ENCODE peak calls at places on chromosomes 7 and 10, in six cellular contexts. A is HCT116, H is neural progenitor cell, W is mammary epithelial cell, Q is GM12878, E is H1. C is an unnamed sample.

GRCh38 chr10:33027088-33027487 is 69.1 kb upstream of the ITGB1 start:
- DNase-seq in A (no peak), H (no peak), W (peak), Q (no peak), E (no peak), C (no peak)

GRCh38 chr7:24963218-24963617 is 16.8 kb downstream of the OSBPL3 start:
- DNase-seq in A (no peak), H (no peak), W (no peak), Q (peak), E (no peak), C (peak)

GRCh38 chr7:46791180-46791579 is 790.7 kb downstream of the TNS3 start:
- DNase-seq in A (no peak), H (no peak), W (no peak), Q (no peak), E (no peak), C (no peak)

GRCh38 chr10:73916761-73917470 is 6.0 kb downstream of the PLAU start:
- DNase-seq in A (no peak), H (no peak), W (peak), Q (no peak), E (no peak), C (no peak)

GRCh38 chr7:128020161-128020560 is 11.1 kb downstream of the LRRC4 start:
- DNase-seq in A (peak), H (peak), W (no peak), Q (no peak), E (peak), C (no peak)

GRCh38 chr7:44145969-44146897 is 5.1 kb upstream of the MYL7 start:
- DNase-seq in A (peak), H (peak), W (no peak), Q (no peak), E (peak), C (no peak)

GRCh38 chr7:44112997-44113763 is 9.0 kb downstream of the AEBP1 start:
- DNase-seq in A (no peak), H (no peak), W (no peak), Q (no peak), E (no peak), C (no peak)

GRCh38 chr10:131500892-131501291 is 189.4 kb upstream of the TCERG1L start:
- DNase-seq in A (no peak), H (no peak), W (no peak), Q (no peak), E (no peak), C (no peak)

GRCh38 chr7:89761173-89761572 is 393.1 kb upstream of the STEAP1 start:
- DNase-seq in A (no peak), H (no peak), W (no peak), Q (no peak), E (no peak), C (no peak)

GRCh38 chr10:12927896-12928295 is 73.6 kb downstream of the CCDC3 start:
- DNase-seq in A (no peak), H (no peak), W (peak), Q (no peak), E (no peak), C (no peak)

GRCh38 chr7:23759556-23760391 is 49.8 kb downstream of the STK31 start:
- DNase-seq in A (peak), H (no peak), W (peak), Q (no peak), E (no peak), C (peak)

GRCh38 chr10:3662775-3663174 is 122.2 kb downstream of the KLF6 start:
- DNase-seq in A (no peak), H (no peak), W (no peak), Q (no peak), E (no peak), C (no peak)

GRCh38 chr7:37359662-37360444 is 88.8 kb downstream of the ELMO1 start:
- DNase-seq in A (no peak), H (no peak), W (no peak), Q (no peak), E (no peak), C (no peak)

GRCh38 chr7:91941450-91941849 is 788 bp downstream of the AKAP9 start:
- DNase-seq in A (no peak), H (peak), W (peak), Q (no peak), E (no peak), C (peak)

GRCh38 chr7:25455649-25456251 is 227.5 kb upstream of the NPVF start:
- DNase-seq in A (no peak), H (no peak), W (no peak), Q (no peak), E (no peak), C (no peak)

GRCh38 chr10:61975107-61975932 is 73.8 kb downstream of the ARID5B start:
- DNase-seq in A (no peak), H (no peak), W (peak), Q (no peak), E (no peak), C (peak)

GRCh38 chr10:100483876-100484666 is 21.3 kb downstream of the WNT8B start:
- DNase-seq in A (no peak), H (no peak), W (no peak), Q (no peak), E (no peak), C (no peak)

GRCh38 chr10:96701265-96701664 is 19.0 kb downstream of the PIK3AP1 start:
- DNase-seq in A (no peak), H (no peak), W (no peak), Q (no peak), E (no peak), C (no peak)

GRCh38 chr10:118214751-118215150 is 127.4 kb downstream of the FAM204A start:
- DNase-seq in A (no peak), H (no peak), W (no peak), Q (no peak), E (no peak), C (no peak)

GRCh38 chr10:128263891-128264688 is 137.9 kb upstream of the MKI67 start:
- DNase-seq in A (peak), H (peak), W (peak), Q (no peak), E (peak), C (peak)

GRCh38 chr7:14210075-14210474 is 220.6 kb upstream of the ETV1 start:
- DNase-seq in A (no peak), H (peak), W (no peak), Q (no peak), E (no peak), C (no peak)

GRCh38 chr7:143391462-143392404 is 10.6 kb downstream of the ZYX start:
- DNase-seq in A (no peak), H (no peak), W (no peak), Q (no peak), E (no peak), C (peak)

GRCh38 chr7:5854738-5855137 is 25.9 kb upstream of the OCM start:
- DNase-seq in A (no peak), H (no peak), W (no peak), Q (no peak), E (no peak), C (no peak)

GRCh38 chr10:27439101-27439500 is 65.0 kb upstream of the RAB18 start:
- DNase-seq in A (no peak), H (no peak), W (peak), Q (no peak), E (no peak), C (no peak)
- TF ChIP-seq EZH2 in A (no peak), H (no peak), W (no peak), Q (no peak), E (no peak), C (no peak)

GRCh38 chr10:103493911-103494877 is 689 bp downstream of the NEURL1 start:
- DNase-seq in A (no peak), H (peak), W (no peak), Q (no peak), E (peak), C (no peak)
- TF ChIP-seq EZH2 in A (no peak), H (peak), W (peak), Q (no peak), E (peak), C (peak)

GRCh38 chr7:151877911-151878835 is 1.3 kb upstream of the PRKAG2 start:
- DNase-seq in A (no peak), H (peak), W (no peak), Q (no peak), E (no peak), C (no peak)
- TF ChIP-seq EZH2 in A (no peak), H (peak), W (no peak), Q (no peak), E (peak), C (no peak)

GRCh38 chr7:27096756-27097514 is 1.1 kb upstream of the HOXA1 start:
- DNase-seq in A (no peak), H (peak), W (peak), Q (no peak), E (no peak), C (peak)

GRCh38 chr7:27097686-27098492 is 2.1 kb upstream of the HOXA1 start:
- DNase-seq in A (no peak), H (peak), W (peak), Q (no peak), E (peak), C (peak)

GRCh38 chr7:27095050-27095896 is 527 bp downstream of the HOXA1 start:
- DNase-seq in A (no peak), H (peak), W (peak), Q (no peak), E (no peak), C (peak)

GRCh38 chr7:27094304-27095049 is 1.3 kb downstream of the HOXA1 start:
- DNase-seq in A (no peak), H (peak), W (no peak), Q (no peak), E (no peak), C (no peak)

GRCh38 chr7:27095897-27096755 is at the start of gene HOXA1:
- DNase-seq in A (peak), H (peak), W (peak), Q (peak), E (peak), C (peak)
- TF ChIP-seq EZH2 in A (no peak), H (peak), W (no peak), Q (no peak), E (no peak), C (peak)

GRCh38 chr10:49395741-49396665 is at the start of gene DRGX:
- DNase-seq in A (no peak), H (peak), W (no peak), Q (no peak), E (no peak), C (no peak)
- TF ChIP-seq EZH2 in A (no peak), H (peak), W (peak), Q (no peak), E (peak), C (peak)

GRCh38 chr7:27192546-27193334 is 7.2 kb downstream of the HOXA13 start:
- DNase-seq in A (no peak), H (peak), W (no peak), Q (no peak), E (peak), C (no peak)
- TF ChIP-seq EZH2 in A (no peak), H (peak), W (no peak), Q (no peak), E (peak), C (peak)

GRCh38 chr7:156778201-156778600 is 114.8 kb downstream of the LMBR1 start:
- DNase-seq in A (no peak), H (no peak), W (no peak), Q (no peak), E (no peak), C (no peak)

GRCh38 chr7:156776527-156776926 is 116.5 kb downstream of the LMBR1 start:
- DNase-seq in A (no peak), H (no peak), W (no peak), Q (no peak), E (no peak), C (no peak)

GRCh38 chr7:156778668-156779067 is 114.3 kb downstream of the LMBR1 start:
- DNase-seq in A (no peak), H (no peak), W (no peak), Q (no peak), E (no peak), C (no peak)

GRCh38 chr7:156780724-156781455 is 112.1 kb downstream of the LMBR1 start:
- DNase-seq in A (no peak), H (no peak), W (no peak), Q (peak), E (no peak), C (no peak)

DNA sequence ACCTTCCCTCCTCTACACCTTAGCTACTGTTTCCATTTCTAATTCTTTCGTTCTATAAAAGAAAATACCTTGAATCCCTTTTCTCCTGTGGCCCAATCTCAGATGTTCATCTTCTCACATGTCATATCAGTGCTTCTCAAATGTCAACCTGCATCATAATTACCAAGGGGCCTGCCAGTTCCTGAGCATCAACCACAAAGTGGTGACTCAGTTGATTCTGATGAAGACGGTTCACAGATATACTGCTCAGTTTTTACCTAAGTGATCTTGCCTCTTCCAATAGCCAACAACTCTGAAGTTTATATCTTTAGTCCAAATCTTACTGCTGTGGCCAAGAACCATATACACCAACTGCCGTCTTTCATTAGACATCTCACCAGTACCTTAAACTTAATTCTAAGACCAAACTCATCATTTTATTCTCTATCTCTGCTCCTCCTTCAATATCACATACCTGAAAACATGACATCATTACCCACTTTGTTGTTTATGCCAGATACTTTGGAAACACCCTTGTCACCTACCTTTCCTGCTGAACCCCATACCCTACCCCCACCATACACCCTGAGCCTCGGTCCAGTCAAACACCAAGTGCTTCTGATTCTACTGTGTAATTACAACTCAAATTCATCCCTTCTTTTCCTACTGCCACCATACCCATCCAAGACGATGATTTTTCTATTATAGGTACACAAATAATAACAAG is 115.5 kb downstream of the LMBR1 start:
- DNase-seq in A (no peak), H (no peak), W (peak), Q (no peak), E (no peak), C (peak)
- TF ChIP-seq EZH2 in A (no peak), H (no peak), W (no peak), Q (no peak), E (no peak), C (no peak)

DNA sequence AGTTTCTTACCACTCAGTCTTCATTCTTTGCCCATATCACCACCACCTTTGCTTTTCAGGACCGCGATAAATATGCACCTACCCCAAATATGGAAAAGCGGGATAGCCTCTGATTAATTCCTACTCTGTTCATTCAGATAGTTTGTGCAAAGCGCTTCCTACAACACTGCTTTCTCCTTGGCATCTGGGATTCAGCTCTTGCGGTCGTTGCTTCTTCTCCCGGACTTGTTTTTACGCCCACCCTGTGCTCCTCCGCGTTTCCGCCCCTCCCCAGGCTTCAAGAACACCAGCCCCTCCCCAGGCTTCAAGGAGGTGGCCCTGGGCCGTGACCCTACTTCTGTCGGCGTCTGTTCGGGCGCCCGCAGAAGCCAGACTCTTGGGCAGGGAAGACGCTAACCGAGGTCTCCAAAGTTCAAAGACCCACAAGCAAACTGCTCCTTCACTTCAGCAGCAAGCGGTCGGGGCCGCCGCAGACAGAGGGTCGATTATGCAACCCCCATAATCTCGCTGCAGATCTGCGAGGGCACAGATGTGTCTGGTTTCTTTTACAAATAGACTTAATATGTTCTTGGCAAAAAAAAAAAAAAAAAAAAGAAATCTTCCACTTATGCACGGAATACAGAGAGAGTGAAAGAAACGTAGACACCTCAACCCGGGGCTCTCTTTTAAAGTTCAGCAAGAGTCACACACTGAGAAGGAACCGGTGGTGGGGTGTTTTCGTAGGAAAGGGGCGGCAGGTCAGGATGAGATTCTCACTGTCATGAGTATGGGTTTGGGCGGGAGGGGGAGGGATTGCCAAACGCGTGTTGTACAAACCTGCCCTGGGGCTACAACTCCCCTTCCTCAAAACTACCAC is 2.0 kb downstream of the DLX5 start:
- DNase-seq in A (no peak), H (peak), W (no peak), Q (no peak), E (peak), C (no peak)
- TF ChIP-seq EZH2 in A (no peak), H (peak), W (no peak), Q (no peak), E (peak), C (no peak)

GRCh38 chr10:75401569-75402485 is at the start of gene ZNF503:
- DNase-seq in A (peak), H (peak), W (peak), Q (peak), E (peak), C (peak)

GRCh38 chr10:75404335-75405200 is 3.0 kb upstream of the ZNF503 start:
- DNase-seq in A (no peak), H (peak), W (peak), Q (no peak), E (peak), C (no peak)

GRCh38 chr10:75404023-75404334 is 2.4 kb upstream of the ZNF503 start:
- DNase-seq in A (no peak), H (no peak), W (no peak), Q (no peak), E (no peak), C (no peak)

GRCh38 chr10:75402486-75403143 is 1.1 kb upstream of the ZNF503 start:
- DNase-seq in A (no peak), H (peak), W (peak), Q (no peak), E (no peak), C (no peak)

GRCh38 chr10:75403144-75404022 is 1.8 kb upstream of the ZNF503 start:
- DNase-seq in A (no peak), H (peak), W (peak), Q (no peak), E (peak), C (no peak)
- TF ChIP-seq EZH2 in A (no peak), H (no peak), W (no peak), Q (no peak), E (no peak), C (peak)

C was measured in astrocyte.